ENCODE peak calls at places on chromosomes 13 and 19, in nine cellular contexts. L is effector CD4-positive, alpha-beta T cell; W is hepatic stellate cell; X is NCI-H510A; B is NCI-H1694; H is choroid plexus epithelial cell; G is M059J; P is stimulated activated CD4-positive, alpha-beta T cell treated with anti-CD3 and anti-CD28 coated beads, Interleukin-4, amount 100 ng/mL, for 48 hours; U is tibial nerve. N is an unnamed sample.

GRCh38 chr19:46604781-46605355 is 3.7 kb downstream of the CALM3 start:
- DNase-seq in L (no peak), W (no peak), X (no peak), B (no peak), H (no peak), G (no peak), P (no peak), U (peak), N (no peak)

GRCh38 chr13:59856281-59856810 is 307.4 kb downstream of the DIAPH3 start:
- DNase-seq in L (no peak), W (no peak), X (no peak), B (no peak), H (no peak), G (no peak), P (no peak), U (no peak), N (no peak)

GRCh38 chr19:31715249-31715944 is 366.2 kb upstream of the TSHZ3 start:
- DNase-seq in L (no peak), W (no peak), X (no peak), B (no peak), H (peak), G (no peak), P (no peak), U (peak), N (no peak)

GRCh38 chr13:48775804-48776203 is 122.1 kb downstream of the CYSLTR2 start:
- DNase-seq in L (no peak), W (peak), X (no peak), B (no peak), H (peak), G (peak), P (no peak), U (no peak), N (no peak)

GRCh38 chr13:41008349-41008980 is 10.7 kb downstream of the ELF1 start:
- DNase-seq in L (no peak), W (no peak), X (no peak), B (no peak), H (peak), G (peak), P (no peak), U (no peak), N (no peak)

GRCh38 chr19:7456964-7457541 is 31.8 kb downstream of the PEX11G start:
- DNase-seq in L (no peak), W (no peak), X (no peak), B (no peak), H (no peak), G (peak), P (no peak), U (no peak), N (no peak)

GRCh38 chr13:77386880-77387606 is 60.1 kb upstream of the MYCBP2 start:
- DNase-seq in L (no peak), W (peak), X (no peak), B (no peak), H (peak), G (peak), P (no peak), U (peak), N (peak)

GRCh38 chr19:56105090-56105701 is 15.9 kb downstream of the ZNF787 start:
- DNase-seq in L (peak), W (peak), X (peak), B (peak), H (peak), G (no peak), P (peak), U (peak), N (peak)

GRCh38 chr13:79457948-79458347 is 23.0 kb upstream of the NDFIP2 start:
- DNase-seq in L (no peak), W (peak), X (no peak), B (no peak), H (peak), G (peak), P (no peak), U (no peak), N (no peak)

GRCh38 chr19:1411255-1412191 is 4.1 kb downstream of the DAZAP1 start:
- DNase-seq in L (no peak), W (peak), X (no peak), B (peak), H (no peak), G (no peak), P (no peak), U (no peak), N (peak)

GRCh38 chr19:49570138-49570856 is 10.1 kb downstream of the NOSIP start:
- DNase-seq in L (peak), W (peak), X (peak), B (peak), H (peak), G (peak), P (peak), U (no peak), N (no peak)

GRCh38 chr13:110200276-110200675 is 106.7 kb downstream of the COL4A1 start:
- DNase-seq in L (no peak), W (no peak), X (no peak), B (no peak), H (no peak), G (no peak), P (no peak), U (no peak), N (no peak)

GRCh38 chr19:6232567-6232966 is 47.2 kb downstream of the MLLT1 start:
- DNase-seq in L (no peak), W (peak), X (no peak), B (no peak), H (peak), G (peak), P (no peak), U (no peak), N (no peak)

GRCh38 chr19:5122121-5122400 is 153.1 kb downstream of the KDM4B start:
- DNase-seq in L (no peak), W (no peak), X (no peak), B (no peak), H (no peak), G (no peak), P (no peak), U (no peak), N (no peak)

GRCh38 chr13:39567569-39567968 is 35.4 kb downstream of the LHFPL6 start:
- DNase-seq in L (no peak), W (no peak), X (no peak), B (no peak), H (no peak), G (peak), P (no peak), U (no peak), N (no peak)

GRCh38 chr13:39461685-39462266 is 141.2 kb downstream of the LHFPL6 start:
- DNase-seq in L (no peak), W (no peak), X (no peak), B (no peak), H (peak), G (no peak), P (no peak), U (no peak), N (no peak)

GRCh38 chr19:19010551-19010950 is 22.8 kb downstream of the SUGP2 start:
- DNase-seq in L (no peak), W (no peak), X (no peak), B (no peak), H (no peak), G (no peak), P (no peak), U (no peak), N (no peak)

GRCh38 chr13:73697166-73697565 is 437.0 kb downstream of the KLF12 start:
- DNase-seq in L (no peak), W (no peak), X (no peak), B (no peak), H (no peak), G (peak), P (no peak), U (no peak), N (no peak)

GRCh38 chr13:38180100-38180499 is 169.6 kb upstream of the UFM1 start:
- DNase-seq in L (no peak), W (no peak), X (no peak), B (no peak), H (peak), G (peak), P (no peak), U (no peak), N (no peak)

GRCh38 chr13:24063281-24063851 is 97.2 kb upstream of the SPATA13 start:
- DNase-seq in L (no peak), W (no peak), X (no peak), B (no peak), H (peak), G (no peak), P (no peak), U (no peak), N (no peak)

GRCh38 chr13:43270043-43270830 is 246.9 kb downstream of the DNAJC15 start:
- DNase-seq in L (no peak), W (no peak), X (no peak), B (no peak), H (no peak), G (no peak), P (no peak), U (no peak), N (no peak)

GRCh38 chr13:112067871-112068305 is 939 bp downstream of the SOX1 start:
- DNase-seq in L (no peak), W (no peak), X (no peak), B (no peak), H (no peak), G (no peak), P (no peak), U (no peak), N (no peak)

GRCh38 chr13:105918842-105919741 is 616.4 kb downstream of the EFNB2 start:
- DNase-seq in L (no peak), W (peak), X (no peak), B (no peak), H (peak), G (peak), P (no peak), U (no peak), N (no peak)

N was measured in thoracic aorta.